ENCODE peak calls at places on chromosomes 3 and 15, in ten cellular contexts. One of them, this sample, is unnamed.

GRCh38 chr15:55917881-55918296 is 75.5 kb downstream of the NEDD4 start:
- DNase-seq in GM12865: peak; percentile 33
- DNase-seq in GM23248: peak; percentile 89
- DNase-seq in left ventricle myocardium inferior: no peak
- DNase-seq in AG09309: peak; percentile 75
- DNase-seq in heart left ventricle: no peak
- DNase-seq in CD8-positive, alpha-beta T cell: no peak
- DNase-seq in IMR-90: peak; percentile 96
- DNase-seq in heart right ventricle: no peak
- DNase-seq in CD8-positive, alpha-beta memory T cell: no peak
- DNase-seq in this sample: peak; percentile 42

GRCh38 chr3:31204026-31204795 is 309.8 kb upstream of the GADL1 start:
- DNase-seq in GM12865: no peak
- DNase-seq in GM23248: no peak
- DNase-seq in left ventricle myocardium inferior: no peak
- DNase-seq in AG09309: no peak
- DNase-seq in heart left ventricle: no peak
- DNase-seq in CD8-positive, alpha-beta T cell: no peak
- DNase-seq in IMR-90: no peak
- DNase-seq in heart right ventricle: no peak
- DNase-seq in CD8-positive, alpha-beta memory T cell: no peak
- DNase-seq in this sample: no peak

GRCh38 chr3:32453346-32453745 is 49.3 kb downstream of the CMTM6 start:
- DNase-seq in GM12865: no peak
- DNase-seq in GM23248: peak; percentile 93
- DNase-seq in left ventricle myocardium inferior: no peak
- DNase-seq in AG09309: peak; percentile 72
- DNase-seq in heart left ventricle: no peak
- DNase-seq in CD8-positive, alpha-beta T cell: no peak
- DNase-seq in IMR-90: peak; percentile 95
- DNase-seq in heart right ventricle: no peak
- DNase-seq in CD8-positive, alpha-beta memory T cell: no peak
- DNase-seq in this sample: no peak

GRCh38 chr3:11530153-11530721 is 113.5 kb downstream of the VGLL4 start:
- DNase-seq in GM12865: no peak
- DNase-seq in GM23248: peak; percentile 85
- DNase-seq in left ventricle myocardium inferior: peak; percentile 67
- DNase-seq in AG09309: peak; percentile 97
- DNase-seq in heart left ventricle: no peak
- DNase-seq in CD8-positive, alpha-beta T cell: no peak
- DNase-seq in IMR-90: peak; percentile 98
- DNase-seq in heart right ventricle: peak; percentile 53
- DNase-seq in CD8-positive, alpha-beta memory T cell: no peak
- DNase-seq in this sample: no peak

GRCh38 chr3:59609967-59610366 is 560.1 kb upstream of the CFAP20DC start:
- DNase-seq in GM12865: no peak
- DNase-seq in GM23248: peak; percentile 59
- DNase-seq in left ventricle myocardium inferior: peak; percentile 59
- DNase-seq in AG09309: no peak
- DNase-seq in heart left ventricle: no peak
- DNase-seq in CD8-positive, alpha-beta T cell: no peak
- DNase-seq in IMR-90: no peak
- DNase-seq in heart right ventricle: peak; percentile 52
- DNase-seq in CD8-positive, alpha-beta memory T cell: no peak
- DNase-seq in this sample: no peak

GRCh38 chr3:139477710-139478640 is 1.7 kb upstream of the RBP2 start:
- DNase-seq in GM12865: no peak
- DNase-seq in GM23248: no peak
- DNase-seq in left ventricle myocardium inferior: no peak
- DNase-seq in AG09309: no peak
- DNase-seq in heart left ventricle: no peak
- DNase-seq in CD8-positive, alpha-beta T cell: no peak
- DNase-seq in IMR-90: no peak
- DNase-seq in heart right ventricle: no peak
- DNase-seq in CD8-positive, alpha-beta memory T cell: no peak
- DNase-seq in this sample: no peak

GRCh38 chr3:76044601-76045600 is 259.6 kb upstream of the ZNF717 start:
- DNase-seq in GM12865: peak; percentile 34
- DNase-seq in GM23248: peak; percentile 80
- DNase-seq in left ventricle myocardium inferior: no peak
- DNase-seq in AG09309: no peak
- DNase-seq in heart left ventricle: no peak
- DNase-seq in CD8-positive, alpha-beta T cell: no peak
- DNase-seq in IMR-90: peak; percentile 44
- DNase-seq in heart right ventricle: no peak
- DNase-seq in CD8-positive, alpha-beta memory T cell: no peak
- DNase-seq in this sample: peak; percentile 14

GRCh38 chr3:16658933-16659793 is 53.9 kb upstream of the DAZL start:
- DNase-seq in GM12865: no peak
- DNase-seq in GM23248: no peak
- DNase-seq in left ventricle myocardium inferior: no peak
- DNase-seq in AG09309: no peak
- DNase-seq in heart left ventricle: no peak
- DNase-seq in CD8-positive, alpha-beta T cell: no peak
- DNase-seq in IMR-90: no peak
- DNase-seq in heart right ventricle: no peak
- DNase-seq in CD8-positive, alpha-beta memory T cell: no peak
- DNase-seq in this sample: peak; percentile 7

GRCh38 chr3:178768072-178768864 is 232.0 kb downstream of the KCNMB2 start:
- DNase-seq in GM12865: peak; percentile 79
- DNase-seq in GM23248: no peak
- DNase-seq in left ventricle myocardium inferior: no peak
- DNase-seq in AG09309: no peak
- DNase-seq in heart left ventricle: no peak
- DNase-seq in CD8-positive, alpha-beta T cell: no peak
- DNase-seq in IMR-90: no peak
- DNase-seq in heart right ventricle: no peak
- DNase-seq in CD8-positive, alpha-beta memory T cell: no peak
- DNase-seq in this sample: no peak

GRCh38 chr3:102238362-102238761 is 196.5 kb upstream of the ZPLD1 start:
- DNase-seq in GM12865: no peak
- DNase-seq in GM23248: no peak
- DNase-seq in left ventricle myocardium inferior: no peak
- DNase-seq in AG09309: no peak
- DNase-seq in heart left ventricle: no peak
- DNase-seq in CD8-positive, alpha-beta T cell: no peak
- DNase-seq in IMR-90: no peak
- DNase-seq in heart right ventricle: no peak
- DNase-seq in CD8-positive, alpha-beta memory T cell: no peak
- DNase-seq in this sample: no peak

GRCh38 chr15:85793641-85794597 is 806 bp downstream of the KLHL25 start:
- DNase-seq in GM12865: peak; percentile 41
- DNase-seq in GM23248: peak; percentile 77
- DNase-seq in left ventricle myocardium inferior: no peak
- DNase-seq in AG09309: no peak
- DNase-seq in heart left ventricle: no peak
- DNase-seq in CD8-positive, alpha-beta T cell: peak; percentile 54
- DNase-seq in IMR-90: peak; percentile 15
- DNase-seq in heart right ventricle: peak; percentile 41
- DNase-seq in CD8-positive, alpha-beta memory T cell: peak; percentile 42
- DNase-seq in this sample: no peak

GRCh38 chr3:111944377-111944776 is 34.4 kb upstream of the ABHD10 start:
- DNase-seq in GM12865: no peak
- DNase-seq in GM23248: peak; percentile 38
- DNase-seq in left ventricle myocardium inferior: no peak
- DNase-seq in AG09309: no peak
- DNase-seq in heart left ventricle: no peak
- DNase-seq in CD8-positive, alpha-beta T cell: no peak
- DNase-seq in IMR-90: no peak
- DNase-seq in heart right ventricle: no peak
- DNase-seq in CD8-positive, alpha-beta memory T cell: no peak
- DNase-seq in this sample: no peak

GRCh38 chr15:87762110-87762509 is 494.4 kb downstream of the NTRK3 start:
- DNase-seq in GM12865: no peak
- DNase-seq in GM23248: no peak
- DNase-seq in left ventricle myocardium inferior: no peak
- DNase-seq in AG09309: no peak
- DNase-seq in heart left ventricle: no peak
- DNase-seq in CD8-positive, alpha-beta T cell: no peak
- DNase-seq in IMR-90: no peak
- DNase-seq in heart right ventricle: no peak
- DNase-seq in CD8-positive, alpha-beta memory T cell: no peak
- DNase-seq in this sample: no peak

GRCh38 chr3:34947849-34948248 is 691.5 kb upstream of the ARPP21 start:
- DNase-seq in GM12865: no peak
- DNase-seq in GM23248: peak; percentile 0
- DNase-seq in left ventricle myocardium inferior: no peak
- DNase-seq in AG09309: no peak
- DNase-seq in heart left ventricle: no peak
- DNase-seq in CD8-positive, alpha-beta T cell: no peak
- DNase-seq in IMR-90: no peak
- DNase-seq in heart right ventricle: no peak
- DNase-seq in CD8-positive, alpha-beta memory T cell: no peak
- DNase-seq in this sample: no peak

GRCh38 chr3:126284258-126284904 is 72.8 kb downstream of the KLF15 start:
- DNase-seq in GM12865: no peak
- DNase-seq in GM23248: peak; percentile 81
- DNase-seq in left ventricle myocardium inferior: no peak
- DNase-seq in AG09309: no peak
- DNase-seq in heart left ventricle: no peak
- DNase-seq in CD8-positive, alpha-beta T cell: no peak
- DNase-seq in IMR-90: peak; percentile 63
- DNase-seq in heart right ventricle: no peak
- DNase-seq in CD8-positive, alpha-beta memory T cell: no peak
- DNase-seq in this sample: no peak

GRCh38 chr3:126287536-126288181 is 69.5 kb downstream of the KLF15 start:
- DNase-seq in GM12865: no peak
- DNase-seq in GM23248: peak; percentile 84
- DNase-seq in left ventricle myocardium inferior: peak; percentile 72
- DNase-seq in AG09309: no peak
- DNase-seq in heart left ventricle: peak; percentile 64
- DNase-seq in CD8-positive, alpha-beta T cell: no peak
- DNase-seq in IMR-90: peak; percentile 28
- DNase-seq in heart right ventricle: peak; percentile 71
- DNase-seq in CD8-positive, alpha-beta memory T cell: no peak
- DNase-seq in this sample: no peak

GRCh38 chr3:126288314-126288713 is 68.9 kb downstream of the KLF15 start:
- DNase-seq in GM12865: no peak
- DNase-seq in GM23248: no peak
- DNase-seq in left ventricle myocardium inferior: peak; percentile 54
- DNase-seq in AG09309: no peak
- DNase-seq in heart left ventricle: no peak
- DNase-seq in CD8-positive, alpha-beta T cell: no peak
- DNase-seq in IMR-90: no peak
- DNase-seq in heart right ventricle: peak; percentile 74
- DNase-seq in CD8-positive, alpha-beta memory T cell: no peak
- DNase-seq in this sample: no peak

GRCh38 chr3:126285369-126285768 is 71.8 kb downstream of the KLF15 start:
- DNase-seq in GM12865: no peak
- DNase-seq in GM23248: no peak
- DNase-seq in left ventricle myocardium inferior: no peak
- DNase-seq in AG09309: no peak
- DNase-seq in heart left ventricle: no peak
- DNase-seq in CD8-positive, alpha-beta T cell: no peak
- DNase-seq in IMR-90: no peak
- DNase-seq in heart right ventricle: no peak
- DNase-seq in CD8-positive, alpha-beta memory T cell: no peak
- DNase-seq in this sample: no peak

GRCh38 chr3:126287171-126287535 is 70.1 kb downstream of the KLF15 start:
- DNase-seq in GM12865: no peak
- DNase-seq in GM23248: no peak
- DNase-seq in left ventricle myocardium inferior: no peak
- DNase-seq in AG09309: no peak
- DNase-seq in heart left ventricle: no peak
- DNase-seq in CD8-positive, alpha-beta T cell: no peak
- DNase-seq in IMR-90: no peak
- DNase-seq in heart right ventricle: no peak
- DNase-seq in CD8-positive, alpha-beta memory T cell: no peak
- DNase-seq in this sample: no peak
- H3K4me3 ChIP-seq in GM12865: no peak overlapping the region
- H3K4me3 ChIP-seq in GM23248: peak overlapping the region; percentile 74
- H3K4me3 ChIP-seq in left ventricle myocardium inferior: peak overlapping the region; percentile 62
- H3K4me3 ChIP-seq in AG09309: peak overlapping the region; percentile 38
- H3K4me3 ChIP-seq in heart left ventricle: peak overlapping the region; percentile 42
- H3K4me3 ChIP-seq in CD8-positive, alpha-beta T cell: no peak overlapping the region
- H3K4me3 ChIP-seq in IMR-90: peak overlapping the region; percentile 23
- H3K4me3 ChIP-seq in heart right ventricle: peak overlapping the region; percentile 55
- H3K4me3 ChIP-seq in CD8-positive, alpha-beta memory T cell: no peak overlapping the region
- H3K4me3 ChIP-seq in this sample: no peak overlapping the region

GRCh38 chr15:67968564-67969440 is 85.3 kb upstream of the PIAS1 start:
- DNase-seq in GM12865: no peak
- DNase-seq in GM23248: no peak
- DNase-seq in left ventricle myocardium inferior: no peak
- DNase-seq in AG09309: no peak
- DNase-seq in heart left ventricle: no peak
- DNase-seq in CD8-positive, alpha-beta T cell: no peak
- DNase-seq in IMR-90: no peak
- DNase-seq in heart right ventricle: no peak
- DNase-seq in CD8-positive, alpha-beta memory T cell: no peak
- DNase-seq in this sample: no peak
- H3K4me3 ChIP-seq in GM12865: peak overlapping the region; percentile 64
- H3K4me3 ChIP-seq in GM23248: peak overlapping the region; percentile 64
- H3K4me3 ChIP-seq in left ventricle myocardium inferior: peak overlapping the region; percentile 60
- H3K4me3 ChIP-seq in AG09309: no peak overlapping the region
- H3K4me3 ChIP-seq in heart left ventricle: peak overlapping the region; percentile 43
- H3K4me3 ChIP-seq in CD8-positive, alpha-beta T cell: no peak overlapping the region
- H3K4me3 ChIP-seq in IMR-90: peak overlapping the region; percentile 28
- H3K4me3 ChIP-seq in heart right ventricle: peak overlapping the region; percentile 49
- H3K4me3 ChIP-seq in CD8-positive, alpha-beta memory T cell: no peak overlapping the region
- H3K4me3 ChIP-seq in this sample: no peak overlapping the region

GRCh38 chr3:19267040-19267439 is 118.7 kb downstream of the KCNH8 start:
- DNase-seq in GM12865: peak; percentile 13
- DNase-seq in GM23248: no peak
- DNase-seq in left ventricle myocardium inferior: no peak
- DNase-seq in AG09309: no peak
- DNase-seq in heart left ventricle: no peak
- DNase-seq in CD8-positive, alpha-beta T cell: no peak
- DNase-seq in IMR-90: no peak
- DNase-seq in heart right ventricle: no peak
- DNase-seq in CD8-positive, alpha-beta memory T cell: no peak
- DNase-seq in this sample: no peak

DNA sequence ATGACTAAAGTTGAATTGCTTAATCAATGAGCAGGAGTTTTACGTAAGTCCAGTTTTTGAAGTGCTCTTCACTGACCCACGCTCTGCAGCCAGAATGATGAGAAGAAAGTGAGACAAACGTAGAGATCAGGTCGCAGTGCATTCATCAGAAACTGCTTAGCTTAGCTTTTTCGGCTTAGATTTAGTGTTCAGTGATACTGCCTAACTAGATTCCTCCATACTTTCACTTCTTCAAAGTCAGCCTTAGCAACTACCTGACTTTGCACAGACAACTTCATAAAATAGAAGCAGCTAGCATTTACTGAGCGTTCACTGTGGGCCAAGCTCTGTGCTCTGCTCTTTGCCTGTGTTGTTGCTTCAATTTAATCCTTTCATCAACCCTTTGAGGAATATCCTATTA is 116.1 kb downstream of the KCNH8 start:
- DNase-seq in GM12865: no peak
- DNase-seq in GM23248: no peak
- DNase-seq in left ventricle myocardium inferior: no peak
- DNase-seq in AG09309: no peak
- DNase-seq in heart left ventricle: no peak
- DNase-seq in CD8-positive, alpha-beta T cell: no peak
- DNase-seq in IMR-90: no peak
- DNase-seq in heart right ventricle: no peak
- DNase-seq in CD8-positive, alpha-beta memory T cell: no peak
- DNase-seq in this sample: no peak
- H3K4me3 ChIP-seq in GM12865: no peak overlapping the region
- H3K4me3 ChIP-seq in GM23248: no peak overlapping the region
- H3K4me3 ChIP-seq in left ventricle myocardium inferior: no peak overlapping the region
- H3K4me3 ChIP-seq in AG09309: no peak overlapping the region
- H3K4me3 ChIP-seq in heart left ventricle: no peak overlapping the region
- H3K4me3 ChIP-seq in CD8-positive, alpha-beta T cell: no peak overlapping the region
- H3K4me3 ChIP-seq in IMR-90: no peak overlapping the region
- H3K4me3 ChIP-seq in heart right ventricle: no peak overlapping the region
- H3K4me3 ChIP-seq in CD8-positive, alpha-beta memory T cell: no peak overlapping the region
- H3K4me3 ChIP-seq in this sample: no peak overlapping the region

GRCh38 chr15:65841121-65841930 is 28.0 kb upstream of the RAB11A start:
- DNase-seq in GM12865: no peak
- DNase-seq in GM23248: peak; percentile 66
- DNase-seq in left ventricle myocardium inferior: no peak
- DNase-seq in AG09309: no peak
- DNase-seq in heart left ventricle: no peak
- DNase-seq in CD8-positive, alpha-beta T cell: no peak
- DNase-seq in IMR-90: peak; percentile 22
- DNase-seq in heart right ventricle: no peak
- DNase-seq in CD8-positive, alpha-beta memory T cell: no peak
- DNase-seq in this sample: no peak
- H3K4me3 ChIP-seq in GM12865: no peak overlapping the region
- H3K4me3 ChIP-seq in GM23248: peak overlapping the region; percentile 69
- H3K4me3 ChIP-seq in left ventricle myocardium inferior: peak overlapping the region; percentile 19
- H3K4me3 ChIP-seq in AG09309: peak overlapping the region; percentile 32
- H3K4me3 ChIP-seq in heart left ventricle: no peak overlapping the region
- H3K4me3 ChIP-seq in CD8-positive, alpha-beta T cell: no peak overlapping the region
- H3K4me3 ChIP-seq in IMR-90: no peak overlapping the region
- H3K4me3 ChIP-seq in heart right ventricle: peak overlapping the region; percentile 37
- H3K4me3 ChIP-seq in CD8-positive, alpha-beta memory T cell: no peak overlapping the region
- H3K4me3 ChIP-seq in this sample: no peak overlapping the region